ENCODE peak calls at places on chromosomes 5 and 9, in nine cellular contexts. E is prostate gland, D is DND-41, V is cardiac muscle cell, G is ovary, K is fibroblast of lung, Q is heart right ventricle, O is Peyer's patch, S is tibial artery. X is an unnamed sample.

GRCh38 chr5:116572375-116573278 is 2.0 kb downstream of the SEMA6A start:
- DNase-seq in E (peak; percentile 35), D (no peak), V (no peak), G (peak; percentile 23), K (peak; percentile 14), Q (peak; percentile 41), O (no peak), S (peak; percentile 21), X (peak; percentile 68)

GRCh38 chr9:14412778-14413177 is 98.8 kb upstream of the NFIB start:
- DNase-seq in E (no peak), D (no peak), V (no peak), G (no peak), K (no peak), Q (no peak), O (no peak), S (no peak), X (no peak)

GRCh38 chr9:125332527-125332926 is 70.9 kb downstream of the GAPVD1 start:
- DNase-seq in E (no peak), D (no peak), V (no peak), G (no peak), K (no peak), Q (no peak), O (no peak), S (no peak), X (no peak)

GRCh38 chr5:59661306-59661705 is 232.2 kb downstream of the PDE4D start:
- DNase-seq in E (no peak), D (no peak), V (no peak), G (no peak), K (peak; percentile 31), Q (no peak), O (no peak), S (no peak), X (no peak)

GRCh38 chr5:179795049-179795862 is 1.5 kb downstream of the LTC4S start:
- DNase-seq in E (no peak), D (no peak), V (no peak), G (no peak), K (no peak), Q (no peak), O (no peak), S (no peak), X (no peak)

GRCh38 chr5:123813251-123813650 is 301.3 kb downstream of the CSNK1G3 start:
- DNase-seq in E (no peak), D (no peak), V (no peak), G (no peak), K (no peak), Q (no peak), O (no peak), S (no peak), X (no peak)

GRCh38 chr9:519579-519978 is 304.9 kb downstream of the DOCK8 start:
- DNase-seq in E (no peak), D (no peak), V (no peak), G (no peak), K (no peak), Q (no peak), O (no peak), S (no peak), X (no peak)

GRCh38 chr9:129256959-129257713 is 79.1 kb upstream of the IER5L start:
- DNase-seq in E (no peak), D (no peak), V (no peak), G (no peak), K (no peak), Q (no peak), O (no peak), S (peak; percentile 17), X (no peak)

GRCh38 chr5:170571331-170571731 is 67.5 kb downstream of the KCNIP1 start:
- DNase-seq in E (no peak), D (no peak), V (peak; percentile 40), G (no peak), K (no peak), Q (no peak), O (no peak), S (no peak), X (no peak)

GRCh38 chr5:73126381-73126780 is 6.0 kb downstream of the TMEM171 start:
- DNase-seq in E (no peak), D (no peak), V (peak; percentile 40), G (no peak), K (no peak), Q (no peak), O (no peak), S (no peak), X (no peak)

GRCh38 chr5:139910901-139911300 is 115.3 kb downstream of the PSD2 start:
- DNase-seq in E (peak; percentile 20), D (no peak), V (no peak), G (no peak), K (no peak), Q (no peak), O (no peak), S (no peak), X (peak; percentile 11)

GRCh38 chr5:11715797-11716196 is 188.4 kb downstream of the CTNND2 start:
- DNase-seq in E (no peak), D (no peak), V (no peak), G (no peak), K (no peak), Q (no peak), O (no peak), S (no peak), X (no peak)

GRCh38 chr9:96556701-96557461 is 62.8 kb downstream of the CDC14B start:
- DNase-seq in E (no peak), D (no peak), V (no peak), G (no peak), K (no peak), Q (no peak), O (no peak), S (peak; percentile 50), X (no peak)

GRCh38 chr5:154646841-154647759 is 108.1 kb upstream of the LARP1 start:
- DNase-seq in E (no peak), D (no peak), V (peak; percentile 40), G (peak; percentile 15), K (peak; percentile 14), Q (peak; percentile 43), O (peak; percentile 22), S (peak; percentile 42), X (peak; percentile 51)

GRCh38 chr9:78769684-78770083 is 472.8 kb downstream of the PSAT1 start:
- DNase-seq in E (no peak), D (no peak), V (no peak), G (no peak), K (no peak), Q (no peak), O (no peak), S (no peak), X (no peak)

GRCh38 chr5:122408592-122409219 is 96.7 kb downstream of the SNCAIP start:
- DNase-seq in E (no peak), D (no peak), V (no peak), G (no peak), K (no peak), Q (no peak), O (no peak), S (no peak), X (no peak)

GRCh38 chr5:7261049-7261448 is 134.9 kb upstream of the ADCY2 start:
- DNase-seq in E (peak; percentile 22), D (no peak), V (peak; percentile 1), G (no peak), K (peak; percentile 9), Q (no peak), O (no peak), S (no peak), X (peak; percentile 34)

GRCh38 chr5:99544326-99544725 is 615.5 kb upstream of the CHD1 start:
- DNase-seq in E (no peak), D (no peak), V (no peak), G (no peak), K (no peak), Q (no peak), O (no peak), S (no peak), X (no peak)

GRCh38 chr5:172726966-172727365 is 44.0 kb downstream of the DUSP1 start:
- DNase-seq in E (no peak), D (no peak), V (no peak), G (no peak), K (no peak), Q (no peak), O (no peak), S (no peak), X (no peak)

GRCh38 chr9:124477211-124478013 is 27.2 kb downstream of the ADGRD2 start:
- DNase-seq in E (no peak), D (no peak), V (peak; percentile 5), G (no peak), K (no peak), Q (no peak), O (no peak), S (no peak), X (peak; percentile 48)

GRCh38 chr5:58412081-58412480 is 47.8 kb downstream of the PLK2 start:
- DNase-seq in E (no peak), D (no peak), V (no peak), G (no peak), K (no peak), Q (no peak), O (no peak), S (no peak), X (no peak)
- H3K4me3 ChIP-seq in E (no peak overlapping the region), D (no peak overlapping the region), V (no peak overlapping the region), G (no peak overlapping the region), K (no peak overlapping the region), Q (no peak overlapping the region), O (no peak overlapping the region), S (no peak overlapping the region), X (no peak overlapping the region)

DNA sequence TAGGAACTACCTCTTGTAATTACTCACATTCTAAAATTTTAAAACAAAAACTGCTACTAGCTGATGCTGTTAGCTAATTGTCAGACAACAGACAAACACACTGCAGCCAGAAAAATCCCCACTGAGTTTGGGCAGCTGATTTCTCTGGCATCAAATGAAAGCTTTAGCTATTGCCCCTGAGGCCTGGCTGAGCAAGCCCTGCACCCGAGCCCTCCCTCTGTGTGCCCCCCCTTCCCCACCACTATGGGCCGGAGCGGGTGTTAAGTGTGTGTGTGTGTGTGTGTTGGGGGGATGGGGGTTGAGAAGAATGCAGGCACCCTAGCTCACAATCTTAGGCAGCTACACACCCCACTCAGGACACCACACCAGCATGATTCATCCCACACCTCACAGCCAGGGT is 2.4 kb downstream of the NEUROG1 start:
- DNase-seq in E (no peak), D (no peak), V (no peak), G (no peak), K (no peak), Q (no peak), O (no peak), S (no peak), X (no peak)
- H3K27ac ChIP-seq in E (no peak overlapping the region), D (no peak overlapping the region), V (no peak overlapping the region), G (no peak overlapping the region), K (no peak overlapping the region), Q (no peak overlapping the region), O (no peak overlapping the region), S (no peak overlapping the region), X (no peak overlapping the region)

DNA sequence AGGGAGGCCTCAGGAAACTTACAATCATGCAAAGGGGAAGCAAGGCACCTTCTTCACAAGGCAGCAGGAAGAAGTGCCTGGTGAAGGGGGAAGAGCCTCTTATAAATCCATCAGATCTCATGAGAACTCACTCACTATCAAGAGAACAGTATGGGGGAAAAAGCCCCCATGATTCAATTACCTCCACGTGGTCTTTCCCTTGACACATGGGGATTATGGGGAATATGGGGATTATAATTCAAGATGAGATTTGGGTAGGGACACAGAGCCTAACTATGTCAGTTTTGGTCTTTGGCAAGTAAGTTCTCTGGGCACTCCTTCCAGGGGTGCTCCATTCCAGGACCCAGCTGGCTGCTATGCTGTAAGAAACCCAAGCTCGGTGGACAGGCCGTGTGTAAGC is 275.3 kb upstream of the TUT7 start:
- DNase-seq in E (no peak), D (no peak), V (no peak), G (no peak), K (no peak), Q (no peak), O (no peak), S (no peak), X (no peak)
- TF ChIP-seq CTCF in E (no peak), D (no peak), V (no peak), G (no peak), K (no peak), Q (no peak), O (no peak), S (no peak), X (no peak)

GRCh38 chr5:67301285-67301904 is 104.8 kb upstream of the CD180 start:
- DNase-seq in E (no peak), D (no peak), V (peak; percentile 97), G (peak; percentile 63), K (peak; percentile 98), Q (peak; percentile 23), O (peak; percentile 17), S (peak; percentile 94), X (peak; percentile 78)
- H3K4me3 ChIP-seq in E (no peak overlapping the region), D (no peak overlapping the region), V (no peak overlapping the region), G (no peak overlapping the region), K (no peak overlapping the region), Q (no peak overlapping the region), O (no peak overlapping the region), S (no peak overlapping the region), X (no peak overlapping the region)